ENCODE peak calls at places on chromosomes 3 and 15, in seven cellular contexts. J, U, C, Z, O, V and D are unnamed samples.
A peak's percentile ranks its signal among the peaks of the same experiment; 100 is the strongest.

GRCh38 chr3:190183121-190183520 is 62.4 kb upstream of the P3H2 start:
- DNase-seq in J (no peak), U (peak; percentile 42), C (peak; percentile 43), Z (no peak), O (no peak), V (no peak), D (no peak)

GRCh38 chr3:52299815-52300611 is 12.4 kb downstream of the GLYCTK start:
- DNase-seq in J (no peak), U (peak; percentile 85), C (peak; percentile 74), Z (no peak), O (no peak), V (no peak), D (no peak)

GRCh38 chr15:74790080-74790916 is 8.4 kb downstream of the CSK start:
- DNase-seq in J (peak; percentile 72), U (peak; percentile 43), C (no peak), Z (peak; percentile 38), O (no peak), V (no peak), D (no peak)

GRCh38 chr3:193783166-193783896 is 190.3 kb downstream of the OPA1 start:
- DNase-seq in J (no peak), U (no peak), C (no peak), Z (no peak), O (no peak), V (no peak), D (no peak)

GRCh38 chr15:61816856-61817255 is 243.4 kb downstream of the VPS13C start:
- DNase-seq in J (no peak), U (no peak), C (no peak), Z (no peak), O (no peak), V (no peak), D (no peak)

GRCh38 chr3:16861432-16861831 is 23.3 kb upstream of the PLCL2 start:
- DNase-seq in J (no peak), U (no peak), C (no peak), Z (no peak), O (no peak), V (no peak), D (no peak)

GRCh38 chr15:40047413-40048154 is 8.6 kb upstream of the SRP14 start:
- DNase-seq in J (no peak), U (no peak), C (peak; percentile 41), Z (peak; percentile 63), O (no peak), V (no peak), D (peak; percentile 13)

GRCh38 chr3:100525753-100526612 is 33.6 kb downstream of the TMEM45A start:
- DNase-seq in J (no peak), U (peak; percentile 21), C (peak; percentile 75), Z (no peak), O (no peak), V (peak; percentile 40), D (peak; percentile 20)

GRCh38 chr15:63367390-63367789 is 14.3 kb downstream of the CA12 start:
- DNase-seq in J (no peak), U (no peak), C (no peak), Z (no peak), O (no peak), V (no peak), D (no peak)

GRCh38 chr3:186057594-186057993 is 51.3 kb downstream of the ETV5 start:
- DNase-seq in J (no peak), U (no peak), C (peak; percentile 63), Z (no peak), O (no peak), V (peak; percentile 42), D (no peak)

GRCh38 chr15:42494998-42495360 is 455 bp upstream of the SNAP23 start:
- DNase-seq in J (peak; percentile 59), U (no peak), C (no peak), Z (peak; percentile 25), O (peak; percentile 12), V (peak; percentile 46), D (peak; percentile 52)

GRCh38 chr15:74384566-74385441 is 17.4 kb upstream of the CYP11A1 start:
- DNase-seq in J (no peak), U (no peak), C (no peak), Z (peak; percentile 89), O (peak; percentile 34), V (no peak), D (no peak)

GRCh38 chr3:104604326-104605010 is 762.2 kb upstream of the ALCAM start:
- DNase-seq in J (no peak), U (peak; percentile 21), C (no peak), Z (no peak), O (no peak), V (no peak), D (no peak)

GRCh38 chr15:39495871-39496459 is 84.9 kb upstream of the THBS1 start:
- DNase-seq in J (no peak), U (no peak), C (no peak), Z (no peak), O (no peak), V (no peak), D (no peak)

GRCh38 chr3:65778966-65779365 is 259.8 kb downstream of the MAGI1 start:
- DNase-seq in J (no peak), U (no peak), C (no peak), Z (no peak), O (no peak), V (no peak), D (no peak)

GRCh38 chr3:179603831-179604230 is 607 bp downstream of the MRPL47 start:
- DNase-seq in J (no peak), U (no peak), C (no peak), Z (no peak), O (no peak), V (no peak), D (no peak)

GRCh38 chr3:129827765-129828164 is 65.7 kb downstream of the TMCC1 start:
- DNase-seq in J (no peak), U (no peak), C (no peak), Z (peak; percentile 88), O (no peak), V (no peak), D (no peak)

GRCh38 chr3:46733026-46733800 is 15.5 kb upstream of the PRSS50 start:
- DNase-seq in J (peak; percentile 3), U (no peak), C (peak; percentile 25), Z (no peak), O (no peak), V (no peak), D (no peak)

GRCh38 chr3:105791134-105791533 is 77.7 kb downstream of the CBLB start:
- DNase-seq in J (no peak), U (no peak), C (no peak), Z (no peak), O (no peak), V (no peak), D (no peak)

GRCh38 chr3:122427857-122428471 is 12.1 kb upstream of the WDR5B start:
- DNase-seq in J (no peak), U (no peak), C (no peak), Z (no peak), O (no peak), V (no peak), D (no peak)

GRCh38 chr3:180881065-180881801 is 31.2 kb upstream of the FXR1 start:
- DNase-seq in J (no peak), U (no peak), C (no peak), Z (no peak), O (no peak), V (no peak), D (no peak)

GRCh38 chr3:71893120-71893519 is 108.2 kb upstream of the PROK2 start:
- DNase-seq in J (peak; percentile 53), U (no peak), C (no peak), Z (no peak), O (no peak), V (no peak), D (peak; percentile 5)

GRCh38 chr3:179473565-179473964 is 22.3 kb upstream of the GNB4 start:
- DNase-seq in J (no peak), U (no peak), C (no peak), Z (no peak), O (no peak), V (no peak), D (no peak)

GRCh38 chr3:52153389-52154096 is 680 bp downstream of the POC1A start:
- DNase-seq in J (no peak), U (peak; percentile 13), C (peak; percentile 95), Z (peak; percentile 47), O (no peak), V (no peak), D (no peak)

GRCh38 chr3:111594205-111594604 is 941 bp downstream of the ZBED2 start:
- DNase-seq in J (no peak), U (no peak), C (no peak), Z (no peak), O (no peak), V (peak; percentile 34), D (no peak)

GRCh38 chr15:31234815-31235214 is 91.8 kb upstream of the KLF13 start:
- DNase-seq in J (no peak), U (no peak), C (no peak), Z (no peak), O (no peak), V (no peak), D (no peak)

GRCh38 chr15:50452927-50453326 is 28.7 kb downstream of the USP8 start:
- DNase-seq in J (no peak), U (no peak), C (no peak), Z (no peak), O (no peak), V (no peak), D (no peak)

GRCh38 chr3:64184621-64185020 is 40.6 kb downstream of the PRICKLE2 start:
- DNase-seq in J (no peak), U (no peak), C (no peak), Z (no peak), O (no peak), V (no peak), D (no peak)

GRCh38 chr3:72721696-72722381 is 126.4 kb downstream of the SHQ1 start:
- DNase-seq in J (no peak), U (peak; percentile 63), C (peak; percentile 63), Z (no peak), O (no peak), V (no peak), D (no peak)

GRCh38 chr3:15797600-15798303 is at the start of gene ANKRD28:
- DNase-seq in J (no peak), U (peak; percentile 46), C (peak; percentile 37), Z (peak; percentile 80), O (no peak), V (peak; percentile 92), D (peak; percentile 20)

GRCh38 chr3:123096701-123097100 is 29.9 kb downstream of the PDIA5 start:
- DNase-seq in J (peak; percentile 74), U (no peak), C (peak; percentile 40), Z (no peak), O (no peak), V (no peak), D (peak; percentile 37)